ENCODE peak calls at places on chromosomes 16 and 17, in ten cellular contexts. H is endothelial cell, B is natural killer cell, G is HFFc6, O is brain microvascular endothelial cell, R is hepatocyte, J is BE2C, C is uterus, V is astrocyte of the spinal cord, Z is psoas muscle. Q is an unnamed sample.

GRCh38 chr16:8641671-8642070 is 20.2 kb downstream of the METTL22 start:
- DNase-seq in H (no peak), B (no peak), G (no peak), O (no peak), R (no peak), J (no peak), C (no peak), V (no peak), Z (no peak), Q (no peak)

GRCh38 chr17:29589524-29590260 is at the start of gene GIT1:
- DNase-seq in H (peak), B (peak), G (peak), O (peak), R (peak), J (peak), C (peak), V (peak), Z (peak), Q (peak)

GRCh38 chr16:73504591-73504990 is 456.7 kb upstream of the ZFHX3 start:
- DNase-seq in H (no peak), B (no peak), G (no peak), O (no peak), R (no peak), J (no peak), C (no peak), V (no peak), Z (no peak), Q (no peak)

GRCh38 chr16:50121721-50122445 is 31.2 kb upstream of the TENT4B start:
- DNase-seq in H (no peak), B (no peak), G (no peak), O (no peak), R (no peak), J (no peak), C (no peak), V (no peak), Z (no peak), Q (no peak)

GRCh38 chr17:57727776-57728175 is 17.3 kb downstream of the CCDC182 start:
- DNase-seq in H (no peak), B (no peak), G (no peak), O (no peak), R (no peak), J (no peak), C (no peak), V (no peak), Z (no peak), Q (no peak)

GRCh38 chr16:2022723-2023097 is 3.1 kb downstream of the NPW start:
- DNase-seq in H (peak), B (no peak), G (peak), O (peak), R (peak), J (peak), C (no peak), V (no peak), Z (no peak), Q (no peak)

GRCh38 chr17:74528491-74529199 is 2.6 kb downstream of the CD300LB start:
- DNase-seq in H (no peak), B (no peak), G (no peak), O (no peak), R (no peak), J (no peak), C (no peak), V (no peak), Z (peak), Q (no peak)

GRCh38 chr17:36703860-36704266 is 102.5 kb downstream of the MRM1 start:
- DNase-seq in H (peak), B (peak), G (no peak), O (peak), R (peak), J (no peak), C (no peak), V (peak), Z (peak), Q (no peak)

GRCh38 chr17:40168262-40168832 is 8.9 kb upstream of the RAPGEFL1 start:
- DNase-seq in H (no peak), B (no peak), G (peak), O (peak), R (peak), J (no peak), C (peak), V (peak), Z (no peak), Q (peak)

GRCh38 chr17:19304209-19304608 is 58.3 kb downstream of the B9D1 start:
- DNase-seq in H (peak), B (no peak), G (peak), O (peak), R (peak), J (no peak), C (peak), V (peak), Z (peak), Q (no peak)

GRCh38 chr16:11256657-11257130 is 690 bp upstream of the SOCS1 start:
- DNase-seq in H (peak), B (no peak), G (peak), O (no peak), R (peak), J (peak), C (no peak), V (peak), Z (peak), Q (no peak)

GRCh38 chr16:57060323-57061083 is 31.9 kb upstream of the CPNE2 start:
- DNase-seq in H (no peak), B (no peak), G (no peak), O (no peak), R (no peak), J (peak), C (no peak), V (no peak), Z (no peak), Q (no peak)

GRCh38 chr17:37541880-37542675 is 52.4 kb downstream of the DUSP14 start:
- DNase-seq in H (no peak), B (no peak), G (peak), O (peak), R (no peak), J (no peak), C (no peak), V (peak), Z (no peak), Q (peak)

GRCh38 chr16:84356591-84357116 is 11.7 kb upstream of the ATP2C2 start:
- DNase-seq in H (no peak), B (no peak), G (no peak), O (no peak), R (no peak), J (no peak), C (no peak), V (no peak), Z (no peak), Q (no peak)

GRCh38 chr17:45408611-45409421 is 23.9 kb downstream of the ARHGAP27 start:
- DNase-seq in H (no peak), B (no peak), G (peak), O (no peak), R (no peak), J (no peak), C (no peak), V (no peak), Z (no peak), Q (no peak)
- TF ChIP-seq CTCF in H (no peak), B (no peak), G (no peak), O (no peak), R (no peak), J (no peak), C (no peak), V (no peak), Z (no peak), Q (no peak)

DNA sequence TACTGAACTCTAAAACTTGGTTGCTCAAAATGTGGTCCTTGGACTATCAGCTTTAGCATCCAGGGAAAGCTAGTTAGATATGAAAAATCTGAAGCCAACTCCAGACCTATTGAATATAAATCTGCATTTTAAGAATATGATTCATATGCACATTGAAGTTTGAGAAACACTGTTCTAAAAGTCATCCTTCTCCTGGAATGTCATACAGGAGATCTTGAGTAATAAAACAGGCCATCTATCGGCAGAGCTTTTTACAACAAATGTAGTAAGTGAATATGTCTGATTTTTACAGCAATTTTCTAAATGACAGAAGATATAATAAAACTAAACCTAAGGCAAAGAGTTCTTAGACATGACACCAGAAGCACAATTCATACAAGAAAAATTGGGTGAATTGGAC is 140.4 kb downstream of the PMP22 start:
- DNase-seq in H (no peak), B (no peak), G (no peak), O (no peak), R (no peak), J (no peak), C (no peak), V (no peak), Z (no peak), Q (no peak)
- TF ChIP-seq CTCF in H (no peak), B (no peak), G (no peak), O (no peak), R (no peak), J (no peak), C (no peak), V (no peak), Z (no peak), Q (no peak)

DNA sequence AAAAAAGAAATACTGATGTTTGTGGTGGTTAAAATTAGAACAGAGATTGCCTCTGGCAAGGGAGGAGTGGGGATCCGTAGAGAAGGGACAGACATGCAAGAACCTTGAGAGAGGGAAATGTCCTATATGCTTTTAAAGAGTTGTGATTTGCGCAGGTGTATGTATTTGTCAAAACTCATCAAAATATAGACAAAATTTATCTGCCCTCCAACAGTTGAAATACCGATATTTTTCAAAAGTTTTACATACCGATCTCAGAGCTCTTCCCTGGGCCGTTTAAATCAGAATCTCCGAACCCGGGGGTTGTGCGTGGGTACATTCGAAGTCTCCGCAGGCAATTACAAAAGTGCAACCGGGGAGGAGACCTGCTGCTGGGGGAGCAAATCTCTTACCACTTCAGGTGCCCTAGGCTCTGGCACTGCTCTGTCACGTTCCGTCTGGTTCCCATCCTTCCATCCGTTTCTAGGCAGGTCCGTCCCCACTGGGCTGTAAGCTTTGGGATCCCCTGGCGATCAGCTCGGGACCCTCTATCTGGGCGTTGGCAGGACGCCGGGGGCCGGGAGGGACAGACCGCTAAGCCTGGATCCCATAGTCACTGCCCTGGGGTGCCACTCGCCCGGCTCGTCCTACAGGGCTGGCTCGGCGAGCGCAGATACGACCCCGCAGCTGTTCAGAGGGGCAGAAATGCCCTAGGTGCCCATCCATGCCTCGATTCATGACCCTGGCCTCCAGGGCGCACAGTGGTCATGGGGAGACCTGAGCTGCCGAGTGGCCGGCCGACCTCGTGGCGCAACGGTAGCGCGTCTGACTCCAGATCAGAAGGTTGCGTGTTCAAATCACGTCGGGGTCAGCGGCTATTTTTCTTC is 4.2 kb downstream of the BORCS6 start:
- DNase-seq in H (peak), B (peak), G (peak), O (peak), R (peak), J (peak), C (peak), V (peak), Z (peak), Q (no peak)
- TF ChIP-seq CTCF in H (no peak), B (no peak), G (no peak), O (no peak), R (no peak), J (no peak), C (peak), V (no peak), Z (no peak), Q (no peak)

GRCh38 chr16:27564226-27564625 is 14.3 kb downstream of the KATNIP start:
- DNase-seq in H (no peak), B (no peak), G (no peak), O (no peak), R (no peak), J (no peak), C (no peak), V (no peak), Z (no peak), Q (no peak)
- TF ChIP-seq CTCF in H (no peak), B (no peak), G (no peak), O (no peak), R (no peak), J (no peak), C (no peak), V (no peak), Z (no peak), Q (no peak)

GRCh38 chr17:9225305-9226101 is 204.2 kb downstream of the NTN1 start:
- DNase-seq in H (no peak), B (no peak), G (no peak), O (no peak), R (no peak), J (no peak), C (no peak), V (no peak), Z (peak), Q (no peak)
- TF ChIP-seq CTCF in H (no peak), B (no peak), G (peak), O (no peak), R (no peak), J (no peak), C (no peak), V (peak), Z (no peak), Q (no peak)

DNA sequence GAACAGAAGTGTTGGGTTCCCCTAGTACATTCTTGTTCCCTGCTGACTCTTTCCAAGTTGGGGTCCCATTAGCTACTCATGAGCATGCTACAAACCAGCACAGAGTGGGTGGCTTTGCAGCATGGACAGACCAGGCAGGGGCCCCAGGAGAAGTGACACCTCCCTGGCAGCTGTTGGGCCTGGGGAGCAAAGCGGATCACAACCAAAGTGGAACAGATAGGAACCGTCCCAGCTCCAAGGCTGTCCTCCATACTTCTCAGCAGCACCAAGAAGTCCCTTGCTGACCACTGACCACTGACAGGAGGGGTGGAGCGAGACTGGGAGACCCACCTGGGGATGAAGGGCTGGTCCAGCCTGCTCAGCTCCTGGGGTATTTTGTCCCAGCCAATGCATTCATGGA is 12.4 kb upstream of the GFAP start:
- DNase-seq in H (no peak), B (no peak), G (no peak), O (no peak), R (no peak), J (peak), C (no peak), V (no peak), Z (no peak), Q (no peak)
- TF ChIP-seq CTCF in H (no peak), B (no peak), G (no peak), O (no peak), R (no peak), J (no peak), C (no peak), V (no peak), Z (no peak), Q (no peak)

Q was measured in AG09319.